ENCODE peak calls at places on chromosomes 5 and 9, in four cellular contexts. S is K562, T is HepG2, I is GM12878. R is an unnamed sample.

GRCh38 chr5:171630047-171630669 is 155.5 kb upstream of the SMIM23 start:
- DNase-seq in S (peak), T (no peak), I (no peak), R (peak)

GRCh38 chr5:174271316-174271715 is 225.8 kb downstream of the NSG2 start:
- DNase-seq in S (no peak), T (no peak), I (no peak), R (no peak)

GRCh38 chr5:152560508-152561137 is 155.5 kb upstream of the NMUR2 start:
- DNase-seq in S (peak), T (peak), I (no peak), R (peak)

GRCh38 chr5:143074414-143074996 is 304.3 kb downstream of the ARHGAP26 start:
- DNase-seq in S (no peak), T (no peak), I (no peak), R (no peak)

GRCh38 chr5:10660720-10661387 is 97.0 kb downstream of the ANKRD33B start:
- DNase-seq in S (no peak), T (no peak), I (no peak), R (no peak)

GRCh38 chr9:134036130-134036529 is 10.8 kb downstream of the BRD3OS start:
- DNase-seq in S (no peak), T (no peak), I (no peak), R (no peak)

GRCh38 chr5:71905804-71906711 is 187.0 kb downstream of the CARTPT start:
- DNase-seq in S (no peak), T (no peak), I (no peak), R (no peak)

GRCh38 chr5:39520232-39520572 is 95.4 kb upstream of the DAB2 start:
- DNase-seq in S (no peak), T (no peak), I (no peak), R (no peak)

GRCh38 chr5:144143625-144144024 is 26.8 kb downstream of the YIPF5 start:
- DNase-seq in S (no peak), T (no peak), I (no peak), R (no peak)

GRCh38 chr5:80711938-80712337 is 57.2 kb upstream of the DHFR start:
- DNase-seq in S (peak), T (peak), I (no peak), R (peak)

GRCh38 chr9:81827616-81828296 is 100.5 kb upstream of the SPATA31D4 start:
- DNase-seq in S (no peak), T (no peak), I (no peak), R (no peak)

DNA sequence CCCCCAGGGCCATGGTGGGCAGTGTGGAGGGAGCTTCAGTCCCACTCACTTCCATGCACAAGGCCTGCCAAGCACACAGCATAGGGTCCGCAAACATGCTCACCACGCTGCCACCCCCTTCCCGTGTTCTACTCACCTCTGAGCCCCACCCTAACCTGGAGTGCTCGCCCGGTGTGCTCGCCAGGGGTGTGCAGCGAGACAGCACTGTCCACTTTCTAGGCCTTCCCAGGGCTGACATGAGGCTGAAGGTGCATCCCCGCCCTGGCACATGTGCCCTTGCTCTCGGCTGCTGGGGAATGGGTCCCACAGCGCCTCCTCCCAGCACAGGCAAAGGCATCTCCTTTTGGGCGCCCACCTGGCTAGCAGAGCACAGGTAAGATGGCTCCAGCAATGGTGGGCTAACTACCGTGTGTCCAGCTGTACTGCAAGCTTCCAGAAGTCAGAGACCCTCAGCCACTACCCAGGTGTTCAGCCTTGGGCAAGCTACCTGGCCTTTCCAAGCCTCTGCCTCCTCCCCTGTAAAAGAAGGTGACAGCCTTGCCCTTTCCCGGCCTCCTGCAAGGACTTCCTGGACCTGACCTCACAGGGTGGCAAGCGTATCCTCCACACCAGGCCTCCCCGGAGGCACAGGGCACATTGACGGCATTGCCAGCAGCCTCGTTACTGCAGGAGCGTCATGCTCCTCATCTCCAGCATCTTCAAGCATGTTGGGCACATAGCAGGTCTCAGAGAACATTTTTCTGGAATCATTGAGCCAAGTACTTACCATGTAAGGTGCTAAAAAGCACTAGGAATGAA is 4.2 kb upstream of the SEC16A start:
- DNase-seq in S (no peak), T (no peak), I (no peak), R (no peak)
- TF ChIP-seq CREM in S (no peak), T (no peak), I (no peak), R (no peak)

DNA sequence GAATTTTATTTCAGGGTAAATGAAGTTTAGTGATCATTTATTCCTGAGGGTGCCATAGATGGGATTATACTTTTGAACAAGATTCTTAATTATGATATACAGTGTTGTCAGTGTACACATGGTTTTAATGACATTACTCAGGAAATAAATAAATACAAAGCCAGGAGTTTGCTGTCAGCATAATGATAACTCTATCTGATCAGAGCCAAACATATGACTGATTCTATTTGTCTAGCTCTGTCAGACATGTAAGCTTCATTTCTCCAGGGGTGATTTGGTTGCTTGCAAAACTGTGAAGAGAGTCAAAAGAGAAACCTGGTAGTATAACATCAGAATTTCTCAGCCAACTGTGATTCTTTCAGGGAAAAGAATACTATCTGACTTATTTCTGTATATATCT is 1425.8 kb upstream of the C9orf72 start:
- DNase-seq in S (no peak), T (no peak), I (no peak), R (no peak)
- TF ChIP-seq NR2C2 in S (no peak), T (no peak), I (no peak), R (no peak)

DNA sequence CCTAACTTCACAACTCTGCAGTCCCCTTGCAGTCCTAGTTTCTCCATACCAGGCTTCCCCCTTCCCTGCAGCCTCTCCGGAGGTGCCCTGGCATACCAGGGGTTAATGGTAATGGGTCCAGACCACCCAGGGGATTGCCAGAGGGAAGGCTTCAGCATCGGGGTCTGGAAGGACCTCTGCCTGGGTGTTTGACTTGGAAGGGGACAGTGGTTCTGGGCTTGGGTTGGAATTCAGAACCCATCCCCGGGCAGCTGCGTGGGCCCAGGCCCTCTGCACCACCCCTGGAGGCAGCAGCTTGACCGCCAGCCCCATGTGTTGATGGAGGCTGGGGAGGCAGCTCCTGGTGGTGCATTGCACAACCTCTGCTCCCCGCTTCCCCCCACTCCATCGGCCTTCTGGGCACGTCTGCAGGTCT is 1.3 kb downstream of the NCS1 start:
- DNase-seq in S (no peak), T (no peak), I (no peak), R (no peak)
- TF ChIP-seq CBFB in S (no peak), T (no peak), I (no peak), R (no peak)

GRCh38 chr9:131707050-131707449 is 32.8 kb downstream of the RAPGEF1 start:
- DNase-seq in S (no peak), T (no peak), I (no peak), R (no peak)

GRCh38 chr9:131706608-131706970 is 33.3 kb downstream of the RAPGEF1 start:
- DNase-seq in S (no peak), T (peak), I (no peak), R (no peak)

GRCh38 chr9:131708613-131709002 is 31.3 kb downstream of the RAPGEF1 start:
- DNase-seq in S (no peak), T (no peak), I (no peak), R (no peak)

GRCh38 chr9:131709741-131710499 is 30.0 kb downstream of the RAPGEF1 start:
- DNase-seq in S (no peak), T (no peak), I (peak), R (no peak)

DNA sequence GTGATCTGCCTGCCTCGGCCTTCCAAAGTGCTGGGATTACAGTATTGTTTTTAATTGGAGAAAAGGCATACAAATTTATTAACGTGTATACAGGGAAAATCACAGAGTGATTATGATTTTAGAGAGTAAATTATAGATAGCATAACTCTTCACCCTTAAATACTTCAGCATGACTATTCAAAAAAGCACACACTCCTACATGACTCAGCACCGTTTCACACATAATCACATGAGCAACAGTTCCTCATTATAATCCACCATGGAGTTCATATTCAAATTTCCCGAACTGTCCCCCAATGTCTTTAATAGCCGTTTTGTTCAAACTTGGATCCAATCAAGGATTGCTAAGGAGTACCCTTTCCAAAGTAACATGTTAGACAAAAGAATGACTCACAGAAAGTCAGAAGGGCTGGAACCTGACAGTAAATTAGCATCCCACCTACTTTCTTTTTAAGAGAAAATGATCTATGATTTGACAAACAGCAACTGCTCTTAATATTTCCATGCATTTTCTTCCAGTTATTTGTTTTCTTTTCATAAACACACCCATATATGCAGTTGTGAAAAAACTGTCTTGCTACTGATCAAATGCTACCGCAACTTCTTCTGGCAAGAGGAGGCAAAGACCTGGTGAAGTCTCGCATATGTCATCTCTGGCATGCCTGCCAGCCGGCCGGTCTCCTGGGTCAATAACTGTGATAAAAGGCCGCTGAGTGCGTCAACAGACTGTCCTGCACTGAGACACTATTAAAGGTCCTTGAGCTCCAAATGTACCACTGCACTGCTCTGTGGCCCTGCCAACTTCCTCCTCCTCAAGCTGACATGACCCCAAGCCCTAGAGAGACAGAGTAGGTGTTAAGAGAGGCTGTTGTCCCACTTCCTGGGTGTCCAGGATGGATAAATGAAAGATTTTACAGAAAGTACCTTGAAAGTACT is 31.9 kb downstream of the RAPGEF1 start:
- DNase-seq in S (peak), T (no peak), I (no peak), R (no peak)
- TF ChIP-seq CREM in S (no peak), T (no peak), I (no peak), R (no peak)

GRCh38 chr5:112973036-112973435 is 3.6 kb upstream of the DCP2 start:
- DNase-seq in S (no peak), T (no peak), I (no peak), R (no peak)
- TF ChIP-seq NR2C2 in S (no peak), T (no peak), I (no peak), R (no peak)

R was measured in WTC11.